ENCODE peak calls at places on chromosomes 3 and 15, in four cellular contexts. M is testis, G is heart left ventricle, F is PC-3. Z is an unnamed sample.

GRCh38 chr3:168990111-168990510 is 673.4 kb downstream of the MECOM start:
- DNase-seq in G (no peak), F (no peak), M (no peak), Z (no peak)

GRCh38 chr15:65939901-65940617 is 70.8 kb downstream of the RAB11A start:
- DNase-seq in G (peak; percentile 43), M (no peak), F (peak; percentile 83), Z (peak; percentile 30)

GRCh38 chr3:62546266-62546665 is 172.9 kb upstream of the FEZF2 start:
- DNase-seq in F (no peak), M (no peak), G (no peak), Z (no peak)

GRCh38 chr3:30233924-30234666 is 372.3 kb upstream of the TGFBR2 start:
- DNase-seq in F (peak; percentile 10), G (no peak), M (no peak), Z (no peak)

GRCh38 chr3:16069149-16069922 is 105.1 kb upstream of the GALNT15 start:
- DNase-seq in M (no peak), F (peak; percentile 97), G (no peak), Z (no peak)

GRCh38 chr3:107392549-107393165 is 15.4 kb downstream of the CCDC54 start:
- DNase-seq in G (no peak), F (peak; percentile 71), M (no peak), Z (no peak)

GRCh38 chr3:100105536-100105935 is 8.8 kb downstream of the FILIP1L start:
- DNase-seq in F (no peak), G (no peak), M (no peak), Z (no peak)

GRCh38 chr3:52798978-52799476 is 4.4 kb downstream of the ITIH3 start:
- DNase-seq in F (peak; percentile 76), G (no peak), M (peak; percentile 32), Z (no peak)

GRCh38 chr15:81056276-81056675 is 55.6 kb downstream of the TLNRD1 start:
- DNase-seq in G (no peak), M (no peak), F (no peak), Z (no peak)

GRCh38 chr3:48215019-48215418 is 8.3 kb upstream of the CAMP start:
- DNase-seq in G (peak; percentile 38), M (peak; percentile 43), F (no peak), Z (peak; percentile 9)

GRCh38 chr3:10017636-10018292 is 8.5 kb upstream of the FANCD2 start:
- DNase-seq in F (peak; percentile 74), M (no peak), G (no peak), Z (no peak)

GRCh38 chr3:183265713-183266417 is 12.8 kb downstream of the B3GNT5 start:
- DNase-seq in F (peak; percentile 97), G (no peak), M (no peak), Z (no peak)

GRCh38 chr3:72299321-72299802 is 514.4 kb upstream of the PROK2 start:
- DNase-seq in G (peak; percentile 74), F (peak; percentile 46), M (no peak), Z (no peak)

GRCh38 chr3:51386852-51387229 is 1.8 kb downstream of the MANF start:
- DNase-seq in M (no peak), F (no peak), G (no peak), Z (no peak)
- H3K27ac ChIP-seq in M (no peak overlapping the region), F (no peak overlapping the region), G (no peak overlapping the region), Z (no peak overlapping the region)

GRCh38 chr3:157398598-157398997 is 38.1 kb upstream of the PTX3 start:
- DNase-seq in M (no peak), F (no peak), G (no peak), Z (no peak)
- TF ChIP-seq CTCF in M (no peak), F (no peak), G (no peak), Z (no peak)

GRCh38 chr3:13484861-13485590 is 4.9 kb downstream of the HDAC11 start:
- DNase-seq in F (peak; percentile 77), M (peak; percentile 46), G (peak; percentile 91), Z (peak; percentile 83)
- H3K27ac ChIP-seq in F (no peak overlapping the region), M (no peak overlapping the region), G (peak overlapping the region; percentile 72), Z (peak overlapping the region; percentile 74)

GRCh38 chr3:187191271-187191670 is 6.0 kb upstream of the RTP1 start:
- DNase-seq in G (no peak), F (no peak), M (no peak), Z (no peak)

GRCh38 chr3:187198490-187198889 is 1.2 kb downstream of the RTP1 start:
- DNase-seq in F (no peak), G (no peak), M (no peak), Z (no peak)

GRCh38 chr3:187196573-187197094 is 652 bp upstream of the RTP1 start:
- DNase-seq in F (no peak), G (no peak), M (no peak), Z (no peak)

GRCh38 chr3:187193181-187193580 is 4.1 kb upstream of the RTP1 start:
- DNase-seq in M (no peak), G (no peak), F (no peak), Z (no peak)

DNA sequence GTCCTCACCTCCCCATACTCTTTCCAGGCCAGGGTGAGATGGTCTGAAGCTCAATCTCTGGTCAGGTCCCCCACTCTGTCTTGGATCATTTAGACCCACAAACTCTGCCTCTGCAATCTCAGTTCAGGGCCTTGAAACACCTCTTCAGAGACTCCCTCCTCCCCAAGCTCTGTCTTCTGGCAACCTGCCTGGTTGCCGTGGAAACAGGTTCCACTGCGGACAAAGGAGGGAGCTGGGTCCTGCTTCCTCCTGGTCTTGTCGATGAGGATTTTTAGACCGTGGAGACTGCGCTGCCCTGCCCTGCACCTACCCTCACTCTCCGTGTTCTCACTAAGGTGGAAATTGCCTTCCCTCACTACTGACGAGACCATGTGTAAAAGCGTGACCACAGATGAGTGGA is at the start of gene RTP1:
- DNase-seq in M (no peak), G (no peak), F (no peak), Z (no peak)
- TF ChIP-seq CTCF in M (no peak), G (no peak), F (no peak), Z (no peak)